ENCODE peak calls at places on chromosomes 16 and 17, in nine cellular contexts. A is IMR-90, Z is Peyer's patch, I is heart left ventricle, Q is ovary, T is A549, H is K562, J is body of pancreas, W is stomach. L is an unnamed sample. For H3K4me1, the result is how much of the 10 kb centered on the place peaks cover.

GRCh38 chr17:51487947-51488346 is 227.6 kb downstream of the UTP18 start:
- DNase-seq in A (no peak), Z (no peak), I (no peak), Q (no peak), T (peak), H (peak), J (no peak), W (no peak), L (peak)

GRCh38 chr16:813204-813915 is 12.8 kb upstream of the GNG13 start:
- DNase-seq in A (peak), Z (peak), I (peak), Q (peak), T (no peak), H (peak), J (peak), W (no peak), L (peak)

GRCh38 chr16:70523013-70523620 is at the start of gene COG4:
- DNase-seq in A (peak), Z (peak), I (peak), Q (peak), T (peak), H (peak), J (peak), W (peak), L (peak)

GRCh38 chr16:27759947-27760844 is 210.3 kb downstream of the KATNIP start:
- DNase-seq in A (no peak), Z (no peak), I (no peak), Q (no peak), T (no peak), H (peak), J (no peak), W (no peak), L (no peak)

GRCh38 chr16:53664724-53665345 is 38.8 kb downstream of the RPGRIP1L start:
- DNase-seq in A (peak), Z (no peak), I (no peak), Q (no peak), T (no peak), H (no peak), J (no peak), W (no peak), L (no peak)

GRCh38 chr16:84673561-84673960 is 25.2 kb downstream of the KLHL36 start:
- DNase-seq in A (no peak), Z (no peak), I (no peak), Q (no peak), T (no peak), H (no peak), J (no peak), W (no peak), L (no peak)

GRCh38 chr17:79043191-79043930 is 19.4 kb downstream of the C1QTNF1 start:
- DNase-seq in A (no peak), Z (no peak), I (no peak), Q (no peak), T (no peak), H (no peak), J (no peak), W (no peak), L (no peak)

GRCh38 chr17:64264891-64265290 is 1.8 kb upstream of the TEX2 start:
- DNase-seq in A (no peak), Z (no peak), I (no peak), Q (no peak), T (no peak), H (no peak), J (no peak), W (no peak), L (no peak)

GRCh38 chr16:75099738-75100615 is 16.6 kb downstream of the LDHD start:
- DNase-seq in A (no peak), Z (peak), I (peak), Q (no peak), T (no peak), H (no peak), J (no peak), W (no peak), L (no peak)

GRCh38 chr17:67902531-67903231 is 77.4 kb downstream of the BPTF start:
- DNase-seq in A (no peak), Z (no peak), I (no peak), Q (no peak), T (no peak), H (no peak), J (no peak), W (no peak), L (no peak)

GRCh38 chr17:32515677-32516383 is 29.0 kb downstream of the CDK5R1 start:
- DNase-seq in A (no peak), Z (no peak), I (no peak), Q (no peak), T (no peak), H (no peak), J (no peak), W (no peak), L (no peak)

GRCh38 chr17:51371732-51372151 is 111.4 kb downstream of the UTP18 start:
- DNase-seq in A (peak), Z (no peak), I (no peak), Q (no peak), T (peak), H (peak), J (peak), W (no peak), L (peak)

GRCh38 chr17:83136931-83137330 is 57.5 kb downstream of the METRNL start:
- DNase-seq in A (no peak), Z (peak), I (no peak), Q (peak), T (no peak), H (no peak), J (no peak), W (no peak), L (peak)

GRCh38 chr16:5541356-5541755 is 443.8 kb upstream of the EEF2KMT start:
- DNase-seq in A (no peak), Z (no peak), I (no peak), Q (no peak), T (no peak), H (no peak), J (no peak), W (no peak), L (no peak)

GRCh38 chr17:69672924-69673323 is 258.4 kb downstream of the MAP2K6 start:
- DNase-seq in A (peak), Z (no peak), I (no peak), Q (no peak), T (peak), H (no peak), J (no peak), W (no peak), L (no peak)

GRCh38 chr17:81032641-81033422 is 2.1 kb upstream of the BAIAP2 start:
- DNase-seq in A (no peak), Z (no peak), I (no peak), Q (no peak), T (no peak), H (no peak), J (no peak), W (no peak), L (no peak)

DNA sequence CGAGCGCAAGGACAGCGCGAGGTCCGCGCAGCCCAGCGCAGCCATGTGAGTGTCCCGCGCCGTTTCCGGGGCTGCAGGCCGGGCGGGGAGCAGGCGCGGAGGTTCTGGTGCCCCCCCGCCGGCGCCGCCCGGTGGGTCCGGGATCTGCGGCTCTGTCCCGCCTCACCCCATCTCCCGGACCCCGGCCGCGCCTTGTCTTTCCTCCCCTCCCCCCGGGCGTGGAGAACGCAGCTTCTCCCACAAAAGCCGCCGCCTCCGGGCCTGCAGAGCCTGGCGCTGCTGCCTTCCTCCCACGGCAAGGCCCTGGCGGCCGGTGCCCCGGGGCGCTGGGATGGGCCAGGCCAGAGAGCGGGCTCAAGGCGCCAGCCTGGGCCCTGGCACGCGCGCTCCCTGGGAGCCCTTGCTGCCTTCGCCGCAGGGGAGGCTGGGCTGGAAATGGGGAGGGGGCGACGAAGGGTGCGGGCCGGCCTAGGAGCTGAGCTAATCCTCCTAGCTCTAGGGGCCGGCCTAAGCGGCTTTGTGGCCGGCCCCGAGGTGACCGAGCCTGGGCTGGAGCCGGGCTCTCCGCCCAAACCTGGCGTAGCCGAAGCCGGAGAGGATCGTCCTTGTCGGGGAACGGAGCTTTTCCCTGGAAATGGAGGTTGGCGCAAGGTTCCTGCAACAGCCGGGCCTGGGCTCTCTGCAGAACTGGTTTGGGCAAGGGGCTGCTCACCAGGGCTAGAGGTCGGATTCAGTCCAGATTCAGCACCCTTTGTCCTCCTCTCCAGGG is 425 bp downstream of the RIPOR1 start:
- DNase-seq in A (peak), Z (no peak), I (peak), Q (peak), T (peak), H (no peak), J (peak), W (no peak), L (peak)
- TF ChIP-seq POLR2A in A (no peak), Z (no peak), I (peak), Q (peak), T (peak), H (no peak), J (peak), W (no peak), L (no peak)

GRCh38 chr16:89871895-89872294 is 1.5 kb upstream of the TCF25 start:
- DNase-seq in A (no peak), Z (no peak), I (no peak), Q (no peak), T (no peak), H (no peak), J (no peak), W (no peak), L (no peak)

GRCh38 chr16:89870440-89870839 is 3.0 kb upstream of the TCF25 start:
- DNase-seq in A (no peak), Z (no peak), I (no peak), Q (no peak), T (no peak), H (no peak), J (no peak), W (no peak), L (no peak)

GRCh38 chr16:89864421-89864820 is 9.0 kb upstream of the TCF25 start:
- DNase-seq in A (peak), Z (no peak), I (no peak), Q (no peak), T (no peak), H (no peak), J (no peak), W (no peak), L (no peak)

GRCh38 chr16:89869911-89870310 is 3.5 kb upstream of the TCF25 start:
- DNase-seq in A (no peak), Z (no peak), I (no peak), Q (no peak), T (no peak), H (no peak), J (no peak), W (no peak), L (no peak)

GRCh38 chr16:89867918-89868317 is 5.5 kb upstream of the TCF25 start:
- DNase-seq in A (no peak), Z (no peak), I (no peak), Q (no peak), T (peak), H (no peak), J (no peak), W (no peak), L (no peak)
- H3K4me1 ChIP-seq in A (under half), Z (under half), I (under half), Q (under half), T (under half), H (under half), J (under half), W (under half), L (under half)

GRCh38 chr16:20898938-20899502 is 1.1 kb downstream of the DCUN1D3 start:
- DNase-seq in A (peak), Z (no peak), I (no peak), Q (no peak), T (no peak), H (no peak), J (no peak), W (no peak), L (no peak)

GRCh38 chr16:20900299-20901067 is at the start of the genes DCUN1D3 and LYRM1:
- DNase-seq in A (peak), Z (peak), I (peak), Q (peak), T (peak), H (peak), J (peak), W (peak), L (peak)

GRCh38 chr16:20901068-20901440 is 483 bp downstream of the LYRM1 start:
- DNase-seq in A (no peak), Z (no peak), I (no peak), Q (no peak), T (no peak), H (no peak), J (no peak), W (no peak), L (no peak)

GRCh38 chr16:20897897-20898296 is 2.3 kb downstream of the DCUN1D3 start:
- DNase-seq in A (peak), Z (no peak), I (no peak), Q (no peak), T (no peak), H (no peak), J (no peak), W (no peak), L (no peak)

DNA sequence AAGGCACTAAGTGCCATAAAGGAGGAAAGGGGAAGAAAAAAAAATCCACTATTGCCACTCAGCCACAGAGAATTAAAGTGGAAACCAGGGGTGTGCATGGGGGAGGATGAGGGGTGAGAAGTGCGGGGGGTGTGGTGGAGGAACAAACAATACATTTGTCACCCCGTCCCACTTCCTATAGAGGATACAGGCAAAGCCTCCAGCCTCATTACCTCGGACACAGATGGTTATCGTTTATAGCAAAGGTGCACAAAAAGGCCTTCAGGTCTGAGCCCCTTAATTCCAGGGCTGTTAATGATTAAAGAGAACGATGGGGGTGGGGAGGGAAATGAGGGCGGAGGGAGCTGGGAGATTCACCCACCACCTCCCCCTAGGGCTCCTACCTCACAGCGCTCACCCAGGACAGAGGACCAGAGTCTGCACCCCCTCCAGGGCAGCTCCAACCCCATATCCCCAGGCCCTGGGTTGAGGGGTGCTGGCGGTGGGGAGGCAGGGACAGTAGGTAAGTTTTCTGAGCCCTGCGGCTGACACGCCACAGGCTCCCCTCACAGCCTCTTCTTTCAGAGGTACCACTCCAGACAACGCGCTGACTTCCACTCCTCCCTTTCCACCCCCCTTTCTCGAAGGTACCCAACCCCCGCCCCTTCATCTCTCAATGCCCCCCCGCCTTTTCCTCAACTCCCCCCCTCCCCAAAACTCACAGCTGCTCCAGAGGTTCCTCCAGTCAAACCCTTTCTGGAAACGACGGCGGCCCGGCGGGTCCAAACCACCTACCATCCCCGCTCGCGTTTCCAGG is 457 bp downstream of the DCUN1D3 start:
- DNase-seq in A (no peak), Z (no peak), I (no peak), Q (peak), T (peak), H (peak), J (peak), W (no peak), L (no peak)
- TF ChIP-seq CTCF in A (no peak), Z (no peak), I (no peak), Q (no peak), T (no peak), H (no peak), J (no peak), W (no peak), L (no peak)

GRCh38 chr17:28524476-28525415 is 18.6 kb downstream of the FOXN1 start:
- DNase-seq in A (peak), Z (no peak), I (no peak), Q (no peak), T (peak), H (peak), J (peak), W (peak), L (peak)
- TF ChIP-seq POLR2A in A (no peak), Z (no peak), I (no peak), Q (no peak), T (no peak), H (no peak), J (no peak), W (no peak), L (no peak)

GRCh38 chr17:46110219-46110618 is 83.0 kb downstream of the KANSL1 start:
- DNase-seq in A (no peak), Z (no peak), I (no peak), Q (no peak), T (no peak), H (no peak), J (no peak), W (no peak), L (no peak)
- H3K4me1 ChIP-seq in A (under half), Z (under half), I (under half), Q (under half), T (under half), H (under half), J (half or more), W (half or more), L (half or more)

GRCh38 chr16:88672776-88673175 is 9.9 kb upstream of the MVD start:
- DNase-seq in A (no peak), Z (no peak), I (no peak), Q (no peak), T (peak), H (no peak), J (no peak), W (no peak), L (no peak)
- TF ChIP-seq CTCF in A (peak), Z (no peak), I (no peak), Q (no peak), T (peak), H (peak), J (peak), W (no peak), L (no peak)

GRCh38 chr16:89972244-89973234 is 24.0 kb downstream of the DEF8 start:
- DNase-seq in A (peak), Z (peak), I (peak), Q (peak), T (peak), H (peak), J (peak), W (peak), L (peak)
- TF ChIP-seq POLR2A in A (peak), Z (peak), I (peak), Q (peak), T (peak), H (peak), J (peak), W (no peak), L (peak)

DNA sequence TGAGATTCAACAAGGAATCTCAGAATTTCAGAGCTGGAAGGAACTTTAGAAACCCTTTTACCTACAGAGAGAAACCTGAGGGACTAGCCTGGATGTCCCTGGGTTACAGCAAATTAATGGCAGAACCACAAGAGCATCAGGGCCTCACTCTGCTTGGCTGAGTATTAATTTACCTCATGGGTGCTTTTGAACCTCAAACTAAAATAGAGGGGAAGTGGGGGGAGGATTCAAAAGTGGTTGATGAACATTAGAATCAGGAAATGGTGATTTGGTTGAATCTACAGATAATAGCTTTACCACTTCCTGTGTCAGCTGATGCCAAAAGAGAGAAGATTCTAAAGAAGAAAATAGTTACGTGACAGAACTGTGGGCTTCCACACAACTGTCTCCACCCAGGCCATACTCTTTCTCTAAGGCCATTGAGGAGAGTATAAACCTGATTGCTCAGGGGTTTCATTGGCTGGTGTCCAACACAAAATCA is 11.3 kb upstream of the SKAP1 start:
- DNase-seq in A (no peak), Z (no peak), I (no peak), Q (no peak), T (no peak), H (no peak), J (no peak), W (no peak), L (no peak)
- H3K4me1 ChIP-seq in A (under half), Z (under half), I (under half), Q (under half), T (under half), H (half or more), J (under half), W (under half), L (under half)

L was measured in thyroid gland.